ENCODE peak calls at places on chromosome 6, in six cellular contexts. Z is K562, B is GM12878, C is HCT116, H is upper lobe of left lung, A is HepG2. I is an unnamed sample.

GRCh38 chr6:133407320-133408100 is 166.4 kb downstream of the EYA4 start:
- ATAC-seq in A (no peak), H (no peak), C (no peak), Z (no peak), B (no peak), I (no peak)

GRCh38 chr6:15443119-15443518 is 197.2 kb downstream of the JARID2 start:
- ATAC-seq in C (no peak), A (no peak), B (no peak), Z (no peak), H (peak), I (peak)

GRCh38 chr6:139833592-139833991 is 459.1 kb upstream of the CITED2 start:
- ATAC-seq in Z (no peak), H (peak), C (no peak), B (no peak), A (no peak), I (no peak)

GRCh38 chr6:106250997-106251396 is 74.6 kb downstream of the ATG5 start:
- ATAC-seq in B (no peak), Z (no peak), H (no peak), A (no peak), C (no peak), I (no peak)

GRCh38 chr6:144655376-144655775 is 370.2 kb downstream of the UTRN start:
- ATAC-seq in C (no peak), H (no peak), A (no peak), Z (no peak), B (no peak), I (no peak)

GRCh38 chr6:12608016-12608860 is 108.3 kb upstream of the PHACTR1 start:
- ATAC-seq in A (no peak), B (peak), H (peak), C (no peak), Z (no peak), I (no peak)

GRCh38 chr6:140572867-140573266 is 1198.4 kb upstream of the CITED2 start:
- ATAC-seq in B (no peak), H (no peak), C (no peak), A (no peak), Z (no peak), I (no peak)

GRCh38 chr6:57182017-57182432 is 9.9 kb downstream of the BAG2 start:
- ATAC-seq in Z (peak), H (peak), C (no peak), B (no peak), A (no peak), I (peak)

GRCh38 chr6:150689900-150690590 is 90.4 kb downstream of the PLEKHG1 start:
- ATAC-seq in B (peak), C (no peak), Z (no peak), H (no peak), A (no peak), I (no peak)

GRCh38 chr6:53593001-53593488 is 48.1 kb upstream of the GCLC start:
- ATAC-seq in B (no peak), C (no peak), A (no peak), Z (no peak), H (peak), I (no peak)

GRCh38 chr6:112936476-112936875 is 589.3 kb downstream of the RFPL4B start:
- ATAC-seq in A (no peak), C (no peak), H (peak), Z (no peak), B (no peak), I (no peak)
- TF ChIP-seq POLR2AphosphoS5 in A (no peak), C (no peak), H (no peak), Z (no peak), B (no peak), I (no peak)

GRCh38 chr6:111793711-111794111 is 79.5 kb downstream of the FYN start:
- ATAC-seq in Z (peak), H (no peak), B (peak), A (peak), C (no peak), I (no peak)
- TF ChIP-seq POLR2A in Z (peak), H (no peak), B (peak), A (peak), C (no peak), I (no peak)

GRCh38 chr6:157555795-157556645 is 175.0 kb downstream of the ZDHHC14 start:
- ATAC-seq in Z (no peak), C (no peak), H (no peak), A (no peak), B (no peak), I (no peak)
- H3K27ac ChIP-seq in Z (no peak), C (no peak), H (no peak), A (no peak), B (peak), I (no peak)

GRCh38 chr6:169041078-169041477 is 212.6 kb downstream of the THBS2 start:
- ATAC-seq in A (no peak), H (no peak), B (no peak), Z (no peak), C (no peak), I (no peak)
- TF ChIP-seq POLR2AphosphoS5 in A (no peak), H (no peak), B (no peak), Z (no peak), C (no peak), I (no peak)

GRCh38 chr6:161228911-161229591 is 44.8 kb downstream of the AGPAT4 start:
- ATAC-seq in A (no peak), C (no peak), Z (peak), H (peak), B (peak), I (peak)
- TF ChIP-seq POLR2A in A (no peak), C (no peak), Z (peak), H (no peak), B (no peak), I (no peak)

DNA sequence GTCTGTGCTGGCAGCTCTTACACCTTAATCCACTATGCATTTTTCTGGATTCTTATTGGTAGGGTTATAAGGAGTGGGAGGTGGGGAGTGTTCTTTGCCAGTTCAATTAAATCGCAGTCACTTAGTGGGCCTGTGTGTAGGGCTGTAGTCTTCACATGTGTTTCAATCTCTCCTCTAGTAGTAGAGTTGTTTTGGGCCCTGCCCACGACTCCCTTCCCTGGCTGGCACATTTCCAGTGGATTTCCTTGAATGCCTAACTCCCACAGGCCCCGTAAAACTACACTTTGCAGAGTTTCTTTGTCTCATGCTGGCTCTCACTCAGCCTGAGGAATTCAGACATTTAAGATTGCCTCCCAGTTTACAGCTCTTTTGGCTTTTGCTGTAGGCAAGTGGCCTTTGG is 414.0 kb upstream of the OPRM1 start:
- ATAC-seq in B (no peak), A (no peak), C (no peak), H (no peak), Z (no peak), I (no peak)
- H3K27ac ChIP-seq in B (no peak), A (no peak), C (no peak), H (no peak), Z (no peak), I (no peak)